ENCODE peak calls at places on chromosomes 4 and X, in five cellular contexts. Q, K, G, P and Z are unnamed samples.

GRCh38 chrX:69238153-69238959 is 73.1 kb upstream of the PJA1 start:
- DNase-seq in Q (no peak), K (no peak), G (no peak), P (no peak), Z (no peak)

GRCh38 chr4:76072760-76073159 is 1.7 kb upstream of the ART3 start:
- DNase-seq in Q (no peak), K (no peak), G (no peak), P (no peak), Z (no peak)

GRCh38 chr4:14783011-14783877 is 219.0 kb upstream of the CPEB2 start:
- DNase-seq in Q (no peak), K (no peak), G (no peak), P (no peak), Z (no peak)

GRCh38 chr4:94135701-94136100 is 72.0 kb upstream of the SMARCAD1 start:
- DNase-seq in Q (no peak), K (no peak), G (no peak), P (no peak), Z (no peak)

GRCh38 chr4:15652191-15652590 is 3.0 kb downstream of the FBXL5 start:
- DNase-seq in Q (no peak), K (no peak), G (no peak), P (no peak), Z (no peak)

GRCh38 chr4:129429566-129430339 is 333.8 kb downstream of the C4orf33 start:
- DNase-seq in Q (no peak), K (no peak), G (no peak), P (no peak), Z (no peak)

GRCh38 chrX:18426004-18426320 is 554 bp downstream of the CDKL5 start:
- DNase-seq in Q (no peak), K (no peak), G (no peak), P (peak), Z (peak)

GRCh38 chrX:41265615-41266014 is 68.3 kb upstream of the DDX3X start:
- DNase-seq in Q (no peak), K (peak), G (peak), P (no peak), Z (no peak)

GRCh38 chr4:154004859-154005520 is 216.1 kb upstream of the SFRP2 start:
- DNase-seq in Q (no peak), K (no peak), G (no peak), P (peak), Z (no peak)